ENCODE peak calls at places on chromosomes 12 and 14, in five cellular contexts. H is lower leg skin; F is stimulated activated naive CD8-positive, alpha-beta T cell treated with anti-CD3 and anti-CD28 coated beads, Interleukin-15, Interleukin-2, amounts not matched to agents 100 U/mL and 50 U/mL, for 24 hours; J is anterior cingulate cortex; G is activated CD4-positive, alpha-beta T cell treated with anti-CD3 and anti-CD28 coated beads for 1 hour. R is an unnamed sample.

GRCh38 chr12:104412681-104413080 is 44.1 kb upstream of the CHST11 start:
- DNase-seq in H (no peak), F (no peak), J (no peak), G (no peak), R (no peak)

GRCh38 chr14:105072381-105072861 is 7.2 kb upstream of the GPR132 start:
- DNase-seq in H (no peak), F (no peak), J (no peak), G (no peak), R (no peak)

GRCh38 chr12:47105914-47106674 is 26.3 kb upstream of the AMIGO2 start:
- DNase-seq in H (no peak), F (no peak), J (no peak), G (no peak), R (no peak)

GRCh38 chr12:64083285-64084210 is 138.5 kb downstream of the KICS2 start:
- DNase-seq in H (peak; percentile 87), F (no peak), J (peak; percentile 9), G (no peak), R (peak; percentile 77)

GRCh38 chr12:54991161-54991991 is 6.8 kb upstream of the TESPA1 start:
- DNase-seq in H (no peak), F (peak; percentile 39), J (no peak), G (no peak), R (no peak)

GRCh38 chr12:126903180-126903876 is 1363.6 kb upstream of the TMEM132C start:
- DNase-seq in H (no peak), F (no peak), J (no peak), G (no peak), R (no peak)

GRCh38 chr14:64758711-64759554 is 54.7 kb downstream of the PLEKHG3 start:
- DNase-seq in H (no peak), F (no peak), J (no peak), G (no peak), R (no peak)

GRCh38 chr12:42162198-42162597 is 17.5 kb upstream of the GXYLT1 start:
- DNase-seq in H (no peak), F (no peak), J (no peak), G (no peak), R (no peak)

GRCh38 chr12:93108958-93109357 is 179.9 kb upstream of the EEA1 start:
- DNase-seq in H (no peak), F (no peak), J (no peak), G (no peak), R (no peak)

GRCh38 chr14:22400590-22401259 is 188.3 kb downstream of the DAD1 start:
- DNase-seq in H (no peak), F (no peak), J (no peak), G (no peak), R (no peak)

GRCh38 chr14:45082420-45082819 is 1.5 kb upstream of the PRPF39 start:
- DNase-seq in H (no peak), F (no peak), J (no peak), G (no peak), R (no peak)

GRCh38 chr14:60303745-60304144 is 54.7 kb downstream of the PPM1A start:
- DNase-seq in H (no peak), F (no peak), J (no peak), G (no peak), R (no peak)

GRCh38 chr12:2794261-2794735 is 472 bp upstream of the FKBP4 start:
- DNase-seq in H (peak; percentile 53), F (no peak), J (no peak), G (no peak), R (peak; percentile 63)

GRCh38 chr14:54253195-54253947 is 143.4 kb upstream of the CDKN3 start:
- DNase-seq in H (no peak), F (no peak), J (no peak), G (no peak), R (no peak)

GRCh38 chr14:39762576-39763401 is 330.6 kb upstream of the FBXO33 start:
- DNase-seq in H (no peak), F (peak; percentile 17), J (no peak), G (no peak), R (no peak)

GRCh38 chr12:98469108-98469507 is 46.3 kb upstream of the TMPO start:
- DNase-seq in H (no peak), F (no peak), J (no peak), G (no peak), R (no peak)

GRCh38 chr12:3747543-3747942 is 5.4 kb downstream of the CRACR2A start:
- DNase-seq in H (no peak), F (no peak), J (no peak), G (no peak), R (no peak)

GRCh38 chr14:96584907-96585671 is 82.9 kb downstream of the PAPOLA start:
- DNase-seq in H (no peak), F (no peak), J (no peak), G (no peak), R (no peak)

GRCh38 chr14:28751467-28752058 is 15.0 kb upstream of the FOXG1 start:
- DNase-seq in H (no peak), F (no peak), J (no peak), G (no peak), R (peak; percentile 65)

GRCh38 chr12:57218030-57218853 is 1.6 kb downstream of the NXPH4 start:
- DNase-seq in H (no peak), F (no peak), J (no peak), G (no peak), R (no peak)

GRCh38 chr12:13950502-13950901 is 30.9 kb downstream of the GRIN2B start:
- DNase-seq in H (no peak), F (no peak), J (no peak), G (no peak), R (no peak)

GRCh38 chr14:68403794-68404522 is 388.9 kb downstream of the ZFP36L1 start:
- DNase-seq in H (no peak), F (no peak), J (no peak), G (no peak), R (no peak)

GRCh38 chr14:65639216-65639615 is 226.7 kb downstream of the FUT8 start:
- DNase-seq in H (no peak), F (no peak), J (no peak), G (no peak), R (no peak)

GRCh38 chr14:34051966-34052657 is 101.2 kb upstream of the EGLN3 start:
- DNase-seq in H (no peak), F (no peak), J (no peak), G (no peak), R (no peak)

GRCh38 chr12:45296046-45296586 is 80.2 kb downstream of the ANO6 start:
- DNase-seq in H (no peak), F (no peak), J (no peak), G (no peak), R (no peak)

GRCh38 chr12:1481919-1482318 is 112.5 kb downstream of the FBXL14 start:
- DNase-seq in H (no peak), F (no peak), J (no peak), G (no peak), R (no peak)

GRCh38 chr14:95045836-95046430 is 111.4 kb downstream of the DICER1 start:
- DNase-seq in H (no peak), F (no peak), J (no peak), G (no peak), R (no peak)

GRCh38 chr14:69475194-69475818 is 9.2 kb upstream of the PLEKHD1 start:
- DNase-seq in H (no peak), F (no peak), J (no peak), G (no peak), R (no peak)

GRCh38 chr14:95696741-95697140 is 10.5 kb downstream of the TCL1B start:
- DNase-seq in H (no peak), F (no peak), J (no peak), G (no peak), R (no peak)